ENCODE peak calls at places on chromosomes 3 and 15, in four cellular contexts. One of them, this sample, is unnamed.

GRCh38 chr3:49841126-49841525 is 15.2 kb downstream of the TRAIP start:
- DNase-seq in activated CD4-positive, alpha-beta T cell treated with anti-CD3 and anti-CD28 coated beads, Interleukin-2, amount 50 U/mL, for 24 hours: no peak
- DNase-seq in dorsolateral prefrontal cortex: no peak
- DNase-seq in HS-5: no peak
- DNase-seq in this sample: no peak

GRCh38 chr15:69400850-69401249 is 13.3 kb upstream of the KIF23 start:
- DNase-seq in activated CD4-positive, alpha-beta T cell treated with anti-CD3 and anti-CD28 coated beads, Interleukin-2, amount 50 U/mL, for 24 hours: peak
- DNase-seq in dorsolateral prefrontal cortex: no peak
- DNase-seq in HS-5: no peak
- DNase-seq in this sample: no peak

GRCh38 chr3:179744667-179745066 is 91.8 kb downstream of the USP13 start:
- DNase-seq in dorsolateral prefrontal cortex: no peak
- DNase-seq in activated CD4-positive, alpha-beta T cell treated with anti-CD3 and anti-CD28 coated beads, Interleukin-2, amount 50 U/mL, for 24 hours: no peak
- DNase-seq in HS-5: no peak
- DNase-seq in this sample: no peak

GRCh38 chr3:37190667-37191066 is 16.3 kb upstream of the LRRFIP2 start:
- DNase-seq in HS-5: no peak
- DNase-seq in dorsolateral prefrontal cortex: no peak
- DNase-seq in activated CD4-positive, alpha-beta T cell treated with anti-CD3 and anti-CD28 coated beads, Interleukin-2, amount 50 U/mL, for 24 hours: no peak
- DNase-seq in this sample: no peak

GRCh38 chr3:197364410-197365071 is 66.1 kb upstream of the DLG1 start:
- DNase-seq in HS-5: no peak
- DNase-seq in dorsolateral prefrontal cortex: no peak
- DNase-seq in activated CD4-positive, alpha-beta T cell treated with anti-CD3 and anti-CD28 coated beads, Interleukin-2, amount 50 U/mL, for 24 hours: no peak
- DNase-seq in this sample: no peak

GRCh38 chr15:83845230-83845629 is 191.3 kb downstream of the ADAMTSL3 start:
- DNase-seq in dorsolateral prefrontal cortex: no peak
- DNase-seq in activated CD4-positive, alpha-beta T cell treated with anti-CD3 and anti-CD28 coated beads, Interleukin-2, amount 50 U/mL, for 24 hours: no peak
- DNase-seq in HS-5: peak
- DNase-seq in this sample: no peak

GRCh38 chr3:36944012-36944640 is 728 bp downstream of the TRANK1 start:
- DNase-seq in dorsolateral prefrontal cortex: no peak
- DNase-seq in HS-5: peak
- DNase-seq in activated CD4-positive, alpha-beta T cell treated with anti-CD3 and anti-CD28 coated beads, Interleukin-2, amount 50 U/mL, for 24 hours: peak
- DNase-seq in this sample: no peak

GRCh38 chr3:128820252-128820839 is 59.1 kb upstream of the ACAD9 start:
- DNase-seq in dorsolateral prefrontal cortex: no peak
- DNase-seq in HS-5: no peak
- DNase-seq in activated CD4-positive, alpha-beta T cell treated with anti-CD3 and anti-CD28 coated beads, Interleukin-2, amount 50 U/mL, for 24 hours: no peak
- DNase-seq in this sample: no peak

GRCh38 chr3:86990171-86990733 is 697 bp downstream of the VGLL3 start:
- DNase-seq in HS-5: no peak
- DNase-seq in activated CD4-positive, alpha-beta T cell treated with anti-CD3 and anti-CD28 coated beads, Interleukin-2, amount 50 U/mL, for 24 hours: no peak
- DNase-seq in dorsolateral prefrontal cortex: no peak
- DNase-seq in this sample: no peak

GRCh38 chr15:32685576-32685975 is 32.2 kb upstream of the GREM1 start:
- DNase-seq in dorsolateral prefrontal cortex: no peak
- DNase-seq in activated CD4-positive, alpha-beta T cell treated with anti-CD3 and anti-CD28 coated beads, Interleukin-2, amount 50 U/mL, for 24 hours: no peak
- DNase-seq in HS-5: no peak
- DNase-seq in this sample: no peak

GRCh38 chr3:13683772-13684171 is 134.8 kb downstream of the FBLN2 start:
- DNase-seq in activated CD4-positive, alpha-beta T cell treated with anti-CD3 and anti-CD28 coated beads, Interleukin-2, amount 50 U/mL, for 24 hours: no peak
- DNase-seq in dorsolateral prefrontal cortex: no peak
- DNase-seq in HS-5: no peak
- DNase-seq in this sample: no peak

GRCh38 chr3:148004331-148004730 is 595.2 kb downstream of the ZIC1 start:
- DNase-seq in activated CD4-positive, alpha-beta T cell treated with anti-CD3 and anti-CD28 coated beads, Interleukin-2, amount 50 U/mL, for 24 hours: no peak
- DNase-seq in dorsolateral prefrontal cortex: no peak
- DNase-seq in HS-5: no peak
- DNase-seq in this sample: no peak

GRCh38 chr3:123552095-123552714 is 32.6 kb downstream of the HACD2 start:
- DNase-seq in activated CD4-positive, alpha-beta T cell treated with anti-CD3 and anti-CD28 coated beads, Interleukin-2, amount 50 U/mL, for 24 hours: no peak
- DNase-seq in dorsolateral prefrontal cortex: no peak
- DNase-seq in HS-5: no peak
- DNase-seq in this sample: no peak

GRCh38 chr3:170178631-170179030 is 2.9 kb downstream of the PHC3 start:
- DNase-seq in dorsolateral prefrontal cortex: no peak
- DNase-seq in HS-5: no peak
- DNase-seq in activated CD4-positive, alpha-beta T cell treated with anti-CD3 and anti-CD28 coated beads, Interleukin-2, amount 50 U/mL, for 24 hours: peak
- DNase-seq in this sample: peak

GRCh38 chr15:59002418-59002859 is 15.0 kb downstream of the RNF111 start:
- DNase-seq in activated CD4-positive, alpha-beta T cell treated with anti-CD3 and anti-CD28 coated beads, Interleukin-2, amount 50 U/mL, for 24 hours: no peak
- DNase-seq in HS-5: no peak
- DNase-seq in dorsolateral prefrontal cortex: no peak
- DNase-seq in this sample: no peak

GRCh38 chr3:46998121-46998851 is 18.8 kb downstream of the NBEAL2 start:
- DNase-seq in activated CD4-positive, alpha-beta T cell treated with anti-CD3 and anti-CD28 coated beads, Interleukin-2, amount 50 U/mL, for 24 hours: peak
- DNase-seq in HS-5: no peak
- DNase-seq in dorsolateral prefrontal cortex: peak
- DNase-seq in this sample: peak

GRCh38 chr3:193464889-193465288 is 86.3 kb upstream of the ATP13A5 start:
- DNase-seq in activated CD4-positive, alpha-beta T cell treated with anti-CD3 and anti-CD28 coated beads, Interleukin-2, amount 50 U/mL, for 24 hours: no peak
- DNase-seq in HS-5: no peak
- DNase-seq in dorsolateral prefrontal cortex: no peak
- DNase-seq in this sample: no peak

GRCh38 chr3:143119974-143120715 is 574 bp downstream of the CHST2 start:
- DNase-seq in activated CD4-positive, alpha-beta T cell treated with anti-CD3 and anti-CD28 coated beads, Interleukin-2, amount 50 U/mL, for 24 hours: no peak
- DNase-seq in HS-5: no peak
- DNase-seq in dorsolateral prefrontal cortex: no peak
- DNase-seq in this sample: peak

GRCh38 chr3:94413721-94414106 is 350.9 kb downstream of the NSUN3 start:
- DNase-seq in HS-5: peak
- DNase-seq in activated CD4-positive, alpha-beta T cell treated with anti-CD3 and anti-CD28 coated beads, Interleukin-2, amount 50 U/mL, for 24 hours: no peak
- DNase-seq in dorsolateral prefrontal cortex: no peak
- DNase-seq in this sample: no peak

GRCh38 chr3:42504334-42505202 is 2.1 kb downstream of the VIPR1 start:
- DNase-seq in HS-5: no peak
- DNase-seq in activated CD4-positive, alpha-beta T cell treated with anti-CD3 and anti-CD28 coated beads, Interleukin-2, amount 50 U/mL, for 24 hours: no peak
- DNase-seq in dorsolateral prefrontal cortex: no peak
- DNase-seq in this sample: no peak

GRCh38 chr3:48151058-48151806 is 37.0 kb downstream of the CDC25A start:
- DNase-seq in dorsolateral prefrontal cortex: peak
- DNase-seq in HS-5: peak
- DNase-seq in activated CD4-positive, alpha-beta T cell treated with anti-CD3 and anti-CD28 coated beads, Interleukin-2, amount 50 U/mL, for 24 hours: peak
- DNase-seq in this sample: peak

GRCh38 chr15:90882781-90883525 is 1.4 kb upstream of the FES start:
- DNase-seq in activated CD4-positive, alpha-beta T cell treated with anti-CD3 and anti-CD28 coated beads, Interleukin-2, amount 50 U/mL, for 24 hours: no peak
- DNase-seq in dorsolateral prefrontal cortex: no peak
- DNase-seq in HS-5: no peak
- DNase-seq in this sample: no peak

GRCh38 chr15:73196113-73196512 is 143.8 kb downstream of the NEO1 start:
- DNase-seq in dorsolateral prefrontal cortex: no peak
- DNase-seq in HS-5: no peak
- DNase-seq in activated CD4-positive, alpha-beta T cell treated with anti-CD3 and anti-CD28 coated beads, Interleukin-2, amount 50 U/mL, for 24 hours: no peak
- DNase-seq in this sample: no peak